ENCODE peak calls at places on chromosomes 13 and 19, in six cellular contexts. A, G, R, I, Y and J are unnamed samples.

GRCh38 chr13:112968380-112968909 is 569 bp upstream of the MCF2L start:
- DNase-seq in A (peak; percentile 41), G (no peak), R (no peak), I (no peak), Y (peak; percentile 49), J (no peak)

GRCh38 chr19:52689804-52690394 is 44.9 kb downstream of the ZNF611 start:
- DNase-seq in A (peak; percentile 25), G (no peak), R (no peak), I (peak; percentile 50), Y (peak; percentile 56), J (no peak)

GRCh38 chr13:70604448-70604847 is 496.2 kb upstream of the KLHL1 start:
- DNase-seq in A (no peak), G (no peak), R (no peak), I (no peak), Y (no peak), J (no peak)

GRCh38 chr13:48161530-48162179 is 66.8 kb upstream of the MED4 start:
- DNase-seq in A (no peak), G (no peak), R (no peak), I (peak; percentile 29), Y (no peak), J (no peak)

GRCh38 chr13:34340534-34340933 is 522.6 kb downstream of the RFC3 start:
- DNase-seq in A (no peak), G (no peak), R (no peak), I (no peak), Y (no peak), J (peak; percentile 29)

GRCh38 chr13:45936621-45937020 is 85.1 kb upstream of the SIAH3 start:
- DNase-seq in A (no peak), G (no peak), R (no peak), I (no peak), Y (no peak), J (no peak)

GRCh38 chr13:46119883-46120614 is 15.2 kb upstream of the CPB2 start:
- DNase-seq in A (no peak), G (no peak), R (no peak), I (no peak), Y (no peak), J (peak; percentile 43)

GRCh38 chr19:29495971-29496441 is 29.8 kb upstream of the VSTM2B start:
- DNase-seq in A (no peak), G (no peak), R (no peak), I (no peak), Y (no peak), J (no peak)

GRCh38 chr19:351976-352625 is 7.5 kb upstream of the MIER2 start:
- DNase-seq in A (no peak), G (no peak), R (no peak), I (no peak), Y (no peak), J (no peak)

GRCh38 chr13:102401305-102401704 is 543 bp downstream of the FGF14 start:
- DNase-seq in A (no peak), G (no peak), R (no peak), I (no peak), Y (no peak), J (no peak)

GRCh38 chr13:99157046-99157445 is 43.6 kb upstream of the UBAC2 start:
- DNase-seq in A (no peak), G (no peak), R (no peak), I (no peak), Y (no peak), J (no peak)

GRCh38 chr19:34317311-34317927 is 47.6 kb upstream of the GPI start:
- DNase-seq in A (no peak), G (no peak), R (no peak), I (no peak), Y (no peak), J (no peak)

GRCh38 chr19:6087074-6087506 is 23.2 kb downstream of the RFX2 start:
- DNase-seq in A (peak; percentile 47), G (no peak), R (no peak), I (no peak), Y (no peak), J (no peak)